ENCODE peak calls at places on chromosomes 3 and 15, in ten cellular contexts. Q, S, A, P, W, U, C, J, R and N are unnamed samples.

GRCh38 chr15:39770748-39771689 is 11.6 kb downstream of the FSIP1 start:
- DNase-seq in Q (peak), S (no peak), A (no peak), P (no peak), W (no peak), U (no peak), C (no peak), J (no peak), R (peak), N (no peak)

GRCh38 chr15:78841307-78841706 is 30.0 kb upstream of the ADAMTS7 start:
- DNase-seq in Q (peak), S (no peak), A (no peak), P (no peak), W (no peak), U (no peak), C (no peak), J (no peak), R (no peak), N (no peak)

GRCh38 chr3:4824948-4825325 is 154.3 kb upstream of the BHLHE40 start:
- DNase-seq in Q (peak), S (no peak), A (no peak), P (no peak), W (no peak), U (no peak), C (no peak), J (no peak), R (peak), N (no peak)

GRCh38 chr3:144496116-144496835 is 524.7 kb downstream of the DIPK2A start:
- DNase-seq in Q (peak), S (no peak), A (no peak), P (no peak), W (no peak), U (no peak), C (no peak), J (no peak), R (no peak), N (no peak)

GRCh38 chr3:132537297-132537696 is 59.8 kb upstream of the ACKR4 start:
- DNase-seq in Q (peak), S (no peak), A (no peak), P (no peak), W (no peak), U (no peak), C (no peak), J (no peak), R (no peak), N (no peak)

GRCh38 chr3:15148614-15149013 is 49.7 kb upstream of the RBSN start:
- DNase-seq in Q (peak), S (no peak), A (no peak), P (no peak), W (peak), U (no peak), C (peak), J (no peak), R (no peak), N (no peak)

GRCh38 chr3:155106059-155106458 is 25.9 kb downstream of the MME start:
- DNase-seq in Q (no peak), S (no peak), A (no peak), P (no peak), W (no peak), U (no peak), C (no peak), J (no peak), R (no peak), N (no peak)

GRCh38 chr15:55253580-55253979 is 36.0 kb downstream of the RAB27A start:
- DNase-seq in Q (peak), S (no peak), A (no peak), P (no peak), W (no peak), U (no peak), C (no peak), J (no peak), R (no peak), N (no peak)

GRCh38 chr3:94269763-94270162 is 206.9 kb downstream of the NSUN3 start:
- DNase-seq in Q (peak), S (no peak), A (no peak), P (no peak), W (no peak), U (no peak), C (no peak), J (no peak), R (no peak), N (no peak)

GRCh38 chr15:64460737-64461576 is 579 bp downstream of the ZNF609 start:
- DNase-seq in Q (peak), S (no peak), A (no peak), P (no peak), W (peak), U (no peak), C (peak), J (peak), R (peak), N (peak)

GRCh38 chr3:71172951-71173350 is 410.6 kb downstream of the FOXP1 start:
- DNase-seq in Q (peak), S (no peak), A (no peak), P (no peak), W (no peak), U (no peak), C (no peak), J (no peak), R (peak), N (no peak)

GRCh38 chr3:85567074-85567676 is 608.4 kb downstream of the CADM2 start:
- DNase-seq in Q (peak), S (no peak), A (no peak), P (no peak), W (peak), U (peak), C (peak), J (peak), R (no peak), N (peak)

GRCh38 chr3:13034861-13035260 is 38.4 kb downstream of the IQSEC1 start:
- DNase-seq in Q (no peak), S (no peak), A (no peak), P (no peak), W (no peak), U (no peak), C (no peak), J (no peak), R (no peak), N (no peak)

GRCh38 chr3:71916747-71917369 is 131.9 kb upstream of the PROK2 start:
- DNase-seq in Q (peak), S (no peak), A (no peak), P (no peak), W (no peak), U (no peak), C (no peak), J (no peak), R (peak), N (no peak)

GRCh38 chr15:61172325-61172724 is 56.8 kb downstream of the RORA start:
- DNase-seq in Q (no peak), S (no peak), A (no peak), P (no peak), W (no peak), U (no peak), C (no peak), J (no peak), R (no peak), N (no peak)

GRCh38 chr15:65829150-65829764 is 37.2 kb upstream of the DENND4A start:
- DNase-seq in Q (peak), S (no peak), A (no peak), P (no peak), W (peak), U (no peak), C (peak), J (no peak), R (no peak), N (peak)

GRCh38 chr15:66803182-66803729 is 101.2 kb downstream of the SMAD6 start:
- DNase-seq in Q (peak), S (no peak), A (peak), P (peak), W (no peak), U (peak), C (peak), J (no peak), R (peak), N (peak)

GRCh38 chr3:150371741-150372254 is 36.3 kb upstream of the TSC22D2 start:
- DNase-seq in Q (peak), S (no peak), A (peak), P (no peak), W (no peak), U (peak), C (peak), J (no peak), R (peak), N (peak)

GRCh38 chr15:43763819-43764446 is 12.8 kb downstream of the ELL3 start:
- DNase-seq in Q (no peak), S (no peak), A (no peak), P (no peak), W (no peak), U (no peak), C (no peak), J (no peak), R (no peak), N (no peak)

GRCh38 chr3:16456784-16457415 is 56.6 kb downstream of the RFTN1 start:
- DNase-seq in Q (no peak), S (no peak), A (no peak), P (no peak), W (no peak), U (no peak), C (no peak), J (no peak), R (no peak), N (no peak)

GRCh38 chr3:132084982-132085381 is 50.2 kb upstream of the CPNE4 start:
- DNase-seq in Q (no peak), S (no peak), A (no peak), P (no peak), W (no peak), U (no peak), C (no peak), J (no peak), R (no peak), N (no peak)

GRCh38 chr15:95284933-95285401 is 1045.5 kb upstream of the NR2F2 start:
- DNase-seq in Q (peak), S (no peak), A (no peak), P (no peak), W (peak), U (no peak), C (no peak), J (no peak), R (peak), N (peak)

GRCh38 chr3:24270204-24270671 is 224.4 kb downstream of the THRB start:
- DNase-seq in Q (peak), S (no peak), A (no peak), P (no peak), W (no peak), U (no peak), C (no peak), J (no peak), R (no peak), N (no peak)

GRCh38 chr3:17730318-17730967 is 12.0 kb downstream of the TBC1D5 start:
- DNase-seq in Q (no peak), S (no peak), A (no peak), P (no peak), W (no peak), U (no peak), C (peak), J (peak), R (no peak), N (peak)

GRCh38 chr3:16767006-16767405 is 117.7 kb upstream of the PLCL2 start:
- DNase-seq in Q (peak), S (no peak), A (no peak), P (no peak), W (no peak), U (no peak), C (no peak), J (no peak), R (no peak), N (no peak)

GRCh38 chr15:34182942-34183341 is 27.0 kb downstream of the KATNBL1 start:
- DNase-seq in Q (no peak), S (no peak), A (no peak), P (no peak), W (no peak), U (no peak), C (no peak), J (no peak), R (no peak), N (no peak)

GRCh38 chr3:149095487-149095886 is 9.2 kb upstream of the HLTF start:
- DNase-seq in Q (no peak), S (no peak), A (no peak), P (no peak), W (peak), U (no peak), C (no peak), J (peak), R (no peak), N (no peak)

GRCh38 chr15:60734846-60735245 is 255.9 kb upstream of the ICE2 start:
- DNase-seq in Q (no peak), S (no peak), A (no peak), P (no peak), W (no peak), U (no peak), C (no peak), J (no peak), R (no peak), N (no peak)

GRCh38 chr3:127486337-127486944 is 104.1 kb downstream of the TPRA1 start:
- DNase-seq in Q (no peak), S (no peak), A (peak), P (peak), W (no peak), U (peak), C (peak), J (no peak), R (no peak), N (no peak)

GRCh38 chr3:47022540-47023161 is 43.2 kb downstream of the NBEAL2 start:
- DNase-seq in Q (peak), S (no peak), A (no peak), P (no peak), W (no peak), U (peak), C (no peak), J (no peak), R (no peak), N (no peak)

GRCh38 chr3:111858641-111859040 is 424 bp upstream of the PHLDB2 start:
- DNase-seq in Q (no peak), S (no peak), A (no peak), P (no peak), W (no peak), U (no peak), C (no peak), J (no peak), R (no peak), N (no peak)

GRCh38 chr15:70181626-70182255 is 84.0 kb upstream of the TLE3 start:
- DNase-seq in Q (no peak), S (no peak), A (no peak), P (no peak), W (no peak), U (no peak), C (no peak), J (no peak), R (no peak), N (no peak)

GRCh38 chr3:72728958-72729467 is 119.2 kb downstream of the SHQ1 start:
- DNase-seq in Q (no peak), S (no peak), A (no peak), P (no peak), W (no peak), U (no peak), C (no peak), J (no peak), R (no peak), N (no peak)

GRCh38 chr3:124557433-124558232 is 172.6 kb upstream of the UMPS start:
- DNase-seq in Q (peak), S (no peak), A (no peak), P (no peak), W (no peak), U (peak), C (no peak), J (no peak), R (peak), N (peak)

GRCh38 chr3:175073209-175073905 is 214.2 kb downstream of the NAALADL2 start:
- DNase-seq in Q (no peak), S (no peak), A (no peak), P (no peak), W (no peak), U (no peak), C (no peak), J (no peak), R (no peak), N (no peak)

GRCh38 chr3:117630885-117631284 is 921.3 kb downstream of the TUSC7 start:
- DNase-seq in Q (no peak), S (no peak), A (no peak), P (no peak), W (no peak), U (no peak), C (no peak), J (peak), R (no peak), N (no peak)

GRCh38 chr3:127707777-127708438 is 35.2 kb downstream of the ABTB1 start:
- DNase-seq in Q (no peak), S (no peak), A (no peak), P (peak), W (no peak), U (no peak), C (no peak), J (no peak), R (no peak), N (no peak)

GRCh38 chr3:80696280-80696679 is 928.5 kb upstream of the ROBO1 start:
- DNase-seq in Q (no peak), S (no peak), A (no peak), P (no peak), W (no peak), U (peak), C (peak), J (no peak), R (no peak), N (no peak)